ENCODE peak calls at places on chromosomes 4 and X, in seven cellular contexts. J is lower leg skin; V is ascending aorta; F is heart left ventricle; B is BJ; O is foreskin fibroblast; M is activated CD8-positive, alpha-beta T cell treated with anti-CD3 and anti-CD28 coated beads for 36 hours. S is an unnamed sample.

GRCh38 chr4:97457253-97457652 is 686.0 kb downstream of the STPG2 start:
- DNase-seq in J (no peak), V (no peak), F (no peak), B (no peak), O (no peak), M (no peak), S (no peak)

GRCh38 chr4:14338206-14338605 is 664.1 kb upstream of the CPEB2 start:
- DNase-seq in J (no peak), V (no peak), F (no peak), B (no peak), O (peak), M (no peak), S (no peak)

GRCh38 chr4:182185491-182185890 is 57.7 kb upstream of the TENM3 start:
- DNase-seq in J (no peak), V (no peak), F (no peak), B (no peak), O (peak), M (no peak), S (no peak)

GRCh38 chrX:1493877-1494510 is 41.3 kb upstream of the ASMTL start:
- DNase-seq in J (no peak), V (no peak), F (no peak), B (no peak), O (peak), M (no peak), S (no peak)

GRCh38 chr4:113657834-113658233 is 103.7 kb downstream of the CAMK2D start:
- DNase-seq in J (no peak), V (no peak), F (no peak), B (no peak), O (peak), M (no peak), S (no peak)

GRCh38 chr4:122632396-122633143 is 11.7 kb upstream of the IL21 start:
- DNase-seq in J (no peak), V (no peak), F (no peak), B (peak), O (peak), M (peak), S (no peak)

GRCh38 chr4:80215449-80216052 is 18.2 kb downstream of the PRDM8 start:
- DNase-seq in J (no peak), V (no peak), F (no peak), B (no peak), O (peak), M (no peak), S (no peak)

GRCh38 chr4:11719879-11720278 is 291.2 kb upstream of the HS3ST1 start:
- DNase-seq in J (no peak), V (no peak), F (peak), B (no peak), O (no peak), M (no peak), S (no peak)

GRCh38 chrX:12060489-12061260 is 77.6 kb upstream of the FRMPD4 start:
- DNase-seq in J (no peak), V (no peak), F (no peak), B (no peak), O (no peak), M (no peak), S (no peak)

GRCh38 chrX:36348509-36348908 is 429.0 kb downstream of the CFAP47 start:
- DNase-seq in J (no peak), V (no peak), F (no peak), B (no peak), O (no peak), M (no peak), S (no peak)

GRCh38 chr4:43843501-43843900 is 605.1 kb downstream of the KCTD8 start:
- DNase-seq in J (no peak), V (no peak), F (no peak), B (no peak), O (no peak), M (no peak), S (no peak)

GRCh38 chr4:40241936-40242590 is 45.2 kb downstream of the RHOH start:
- DNase-seq in J (no peak), V (no peak), F (no peak), B (no peak), O (no peak), M (peak), S (no peak)

GRCh38 chrX:3252744-3253143 is 93.7 kb downstream of the MXRA5 start:
- DNase-seq in J (no peak), V (no peak), F (no peak), B (no peak), O (peak), M (no peak), S (no peak)

GRCh38 chr4:27366424-27366823 is 505.8 kb downstream of the STIM2 start:
- DNase-seq in J (no peak), V (no peak), F (no peak), B (peak), O (peak), M (no peak), S (no peak)

GRCh38 chrX:111460612-111461011 is 48.6 kb upstream of the DCX start:
- DNase-seq in J (no peak), V (no peak), F (no peak), B (no peak), O (no peak), M (no peak), S (no peak)

GRCh38 chrX:136954930-136955329 is 74.4 kb upstream of the RBMX start:
- DNase-seq in J (no peak), V (no peak), F (no peak), B (no peak), O (peak), M (no peak), S (no peak)

GRCh38 chr4:159296061-159296460 is 193.2 kb downstream of the RAPGEF2 start:
- DNase-seq in J (no peak), V (no peak), F (no peak), B (no peak), O (peak), M (no peak), S (no peak)

GRCh38 chrX:119477812-119478232 is 9.6 kb downstream of the SLC25A5 start:
- DNase-seq in J (no peak), V (no peak), F (no peak), B (peak), O (peak), M (no peak), S (no peak)

GRCh38 chr4:142614621-142615323 is 231.3 kb downstream of the INPP4B start:
- DNase-seq in J (no peak), V (no peak), F (no peak), B (peak), O (peak), M (no peak), S (no peak)

GRCh38 chr4:118743867-118744266 is 58.7 kb downstream of the METTL14 start:
- DNase-seq in J (no peak), V (no peak), F (no peak), B (no peak), O (peak), M (no peak), S (no peak)

GRCh38 chr4:3323071-3323481 is 30.3 kb downstream of the RGS12 start:
- DNase-seq in J (no peak), V (no peak), F (no peak), B (no peak), O (no peak), M (no peak), S (no peak)

GRCh38 chrX:39361736-39362135 is 560.5 kb downstream of the MID1IP1 start:
- DNase-seq in J (no peak), V (no peak), F (no peak), B (no peak), O (no peak), M (no peak), S (no peak)

DNA sequence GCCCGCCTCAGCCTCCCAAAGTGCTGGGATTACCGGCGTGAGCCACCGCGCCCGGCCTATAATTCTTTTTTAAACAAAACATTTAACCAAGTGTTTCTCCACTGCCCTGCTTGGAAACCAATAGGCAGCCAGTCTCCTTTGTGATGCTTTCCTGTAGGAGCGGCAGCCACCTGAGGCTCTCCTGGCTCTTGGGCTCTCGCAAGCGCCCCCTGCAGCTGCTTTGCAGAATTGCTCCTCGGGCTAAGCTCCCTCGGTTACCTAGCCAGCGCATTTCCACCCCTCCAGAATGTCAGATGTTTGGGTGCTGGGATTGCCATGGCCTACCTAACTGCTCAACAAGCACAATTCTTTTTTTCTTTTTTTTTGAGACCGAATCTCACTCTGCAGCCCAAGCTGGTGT is 7.7 kb downstream of the S100P start:
- DNase-seq in J (no peak), V (no peak), F (no peak), B (no peak), O (no peak), M (peak), S (no peak)
- TF ChIP-seq CTCF in J (no peak), V (no peak), F (peak), B (peak), O (peak), M (peak), S (peak)

GRCh38 chrX:95152810-95153209 is 1478.8 kb downstream of the FAM133A start:
- DNase-seq in J (no peak), V (no peak), F (no peak), B (no peak), O (no peak), M (no peak), S (no peak)
- TF ChIP-seq CTCF in J (no peak), V (no peak), F (no peak), B (no peak), O (no peak), M (no peak), S (no peak)

GRCh38 chrX:153158319-153158718 is 20.8 kb upstream of the MAGEA1 start:
- DNase-seq in J (no peak), V (no peak), F (no peak), B (no peak), O (no peak), M (no peak), S (no peak)
- TF ChIP-seq CTCF in J (no peak), V (no peak), F (no peak), B (no peak), O (no peak), M (no peak), S (no peak)

DNA sequence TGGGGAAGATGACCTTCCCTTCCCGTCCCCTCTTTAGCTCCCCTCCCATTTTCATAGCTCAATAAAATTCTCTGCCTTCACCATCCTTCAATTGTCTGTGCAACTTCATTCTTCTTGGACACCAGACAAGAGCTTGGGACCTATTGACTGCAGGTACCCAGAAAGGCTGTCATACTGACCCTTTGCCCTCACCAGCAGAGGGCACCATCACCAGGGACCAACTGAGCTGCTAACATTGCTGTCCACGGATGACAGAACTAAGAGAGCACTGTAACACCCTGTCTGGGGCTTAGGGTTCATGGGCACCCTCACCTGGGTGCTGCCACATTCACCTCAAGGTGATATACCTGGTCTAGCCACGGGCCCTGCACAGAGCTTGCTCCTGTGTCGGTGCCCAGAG is 141.3 kb upstream of the VCX3B start:
- DNase-seq in J (no peak), V (no peak), F (no peak), B (no peak), O (no peak), M (no peak), S (no peak)
- TF ChIP-seq CTCF in J (no peak), V (no peak), F (no peak), B (no peak), O (no peak), M (no peak), S (no peak)

GRCh38 chr4:109574443-109574850 is 14.4 kb downstream of the MCUB start:
- DNase-seq in J (no peak), V (no peak), F (no peak), B (no peak), O (peak), M (no peak), S (no peak)
- TF ChIP-seq CTCF in J (no peak), V (no peak), F (peak), B (peak), O (no peak), M (no peak), S (no peak)

DNA sequence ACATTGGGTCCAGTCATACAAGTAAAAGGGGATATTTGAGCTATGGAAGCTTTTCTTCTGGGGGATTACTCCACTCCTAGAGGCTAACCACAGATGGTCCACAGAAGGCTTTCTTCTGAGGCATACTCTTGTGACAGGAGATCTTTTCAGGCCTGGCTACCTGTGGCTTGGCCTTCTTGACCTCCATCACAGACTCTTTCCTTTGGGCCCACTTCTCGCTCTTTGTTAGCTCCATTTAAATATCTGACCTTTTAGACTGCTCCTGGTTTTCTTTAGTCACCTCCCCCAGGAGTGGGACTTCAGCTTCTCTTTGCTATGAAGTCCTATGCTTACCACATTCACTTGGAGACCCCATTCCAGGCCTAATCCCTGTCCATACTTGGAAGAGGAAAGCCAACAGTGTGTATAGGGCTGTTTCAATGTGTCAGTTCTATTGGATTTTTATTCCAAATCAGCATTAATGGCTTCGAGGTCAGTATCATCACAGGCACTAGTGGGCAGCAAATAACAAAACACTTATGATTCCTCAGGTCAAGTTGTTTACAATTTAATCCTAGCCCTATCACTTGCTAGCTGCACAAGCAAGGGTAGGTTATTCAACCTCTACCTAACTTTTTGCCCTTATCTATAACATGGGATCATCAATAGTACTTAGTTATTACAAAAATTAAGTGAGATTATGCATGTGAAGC is 26.3 kb downstream of the GPC3 start:
- DNase-seq in J (no peak), V (no peak), F (no peak), B (no peak), O (no peak), M (no peak), S (no peak)
- TF ChIP-seq CTCF in J (no peak), V (no peak), F (no peak), B (no peak), O (no peak), M (no peak), S (no peak)

DNA sequence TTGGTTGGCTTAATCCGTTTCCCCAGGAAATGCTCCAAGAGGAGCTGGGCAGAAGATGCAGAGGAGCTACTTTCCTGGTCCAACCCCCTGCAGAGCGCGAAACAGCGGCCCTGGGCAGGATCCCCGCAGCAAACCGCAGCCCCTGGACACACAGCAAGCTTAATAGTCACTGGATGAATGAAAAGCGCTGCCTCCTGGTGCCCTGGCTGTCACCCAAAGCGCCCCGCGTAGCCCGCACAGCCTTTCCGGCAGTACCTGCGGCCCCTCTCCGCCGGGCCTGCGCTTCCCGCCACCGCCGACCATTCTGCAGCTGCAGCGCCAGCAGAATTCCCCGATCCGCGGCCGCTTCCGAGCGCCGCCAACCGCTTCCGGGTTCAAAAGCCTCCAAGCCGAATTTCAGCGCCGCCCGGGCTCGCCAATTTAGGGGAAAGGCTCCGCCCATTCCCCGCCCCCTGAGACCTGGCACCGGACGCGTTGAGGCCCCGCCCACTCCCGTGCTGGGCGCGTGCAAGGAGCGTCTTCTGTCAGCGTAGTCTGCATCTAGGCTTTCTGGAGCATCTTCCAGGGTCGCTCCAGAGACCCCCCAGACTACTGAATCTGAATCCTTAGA is at the start of gene HPF1:
- DNase-seq in J (peak), V (peak), F (peak), B (no peak), O (peak), M (peak), S (peak)
- TF ChIP-seq CTCF in J (no peak), V (no peak), F (no peak), B (peak), O (no peak), M (no peak), S (no peak)

GRCh38 chrX:13646154-13646549 is 6.8 kb upstream of the TCEANC start:
- DNase-seq in J (no peak), V (no peak), F (peak), B (no peak), O (peak), M (peak), S (peak)
- TF ChIP-seq CTCF in J (no peak), V (peak), F (peak), B (peak), O (peak), M (peak), S (no peak)

GRCh38 chrX:42976729-42977366 is 198.9 kb upstream of the PPP1R2C start:
- DNase-seq in J (no peak), V (no peak), F (no peak), B (no peak), O (no peak), M (no peak), S (no peak)
- TF ChIP-seq CTCF in J (no peak), V (no peak), F (no peak), B (no peak), O (no peak), M (no peak), S (no peak)

GRCh38 chr4:25235401-25235800 is 1.6 kb downstream of the PI4K2B start:
- DNase-seq in J (no peak), V (no peak), F (no peak), B (no peak), O (no peak), M (no peak), S (no peak)

GRCh38 chr4:25233194-25233593 is 639 bp upstream of the PI4K2B start:
- DNase-seq in J (no peak), V (no peak), F (no peak), B (no peak), O (no peak), M (no peak), S (no peak)

GRCh38 chr4:25236971-25237370 is 3.1 kb downstream of the PI4K2B start:
- DNase-seq in J (no peak), V (no peak), F (no peak), B (no peak), O (no peak), M (no peak), S (no peak)

GRCh38 chr4:25234390-25235367 is 846 bp downstream of the PI4K2B start:
- DNase-seq in J (peak), V (no peak), F (peak), B (peak), O (peak), M (peak), S (peak)

GRCh38 chr4:25233737-25234389 is at the start of gene PI4K2B:
- DNase-seq in J (peak), V (peak), F (peak), B (no peak), O (peak), M (peak), S (peak)
- TF ChIP-seq CTCF in J (no peak), V (no peak), F (no peak), B (no peak), O (no peak), M (no peak), S (no peak)

S was measured in mesothelial cell of epicardium.